ENCODE peak calls at places on chromosomes 2 and 18, in ten cellular contexts. L is GM10248; W is T-helper 1 cell; X is fibroblast of the conjunctiva; T is GM19239; P is right cardiac atrium; H is HEK293T; J is activated naive CD8-positive, alpha-beta T cell treated with anti-CD3 and anti-CD28 coated beads, Interleukin-2, amount 50 U/mL, for 16 hours; F is BE2C; Q is dorsolateral prefrontal cortex. D is an unnamed sample.

GRCh38 chr2:120312076-120312475 is 33.9 kb upstream of the INHBB start:
- DNase-seq in L (no peak), W (no peak), X (no peak), T (no peak), P (no peak), H (no peak), J (no peak), F (no peak), Q (no peak), D (no peak)

GRCh38 chr18:8552151-8552550 is 57.1 kb upstream of the RAB12 start:
- DNase-seq in L (no peak), W (no peak), X (no peak), T (no peak), P (no peak), H (no peak), J (no peak), F (no peak), Q (no peak), D (no peak)

GRCh38 chr2:74566423-74567085 is 12.0 kb downstream of the DOK1 start:
- DNase-seq in L (no peak), W (no peak), X (peak; percentile 93), T (no peak), P (no peak), H (no peak), J (no peak), F (no peak), Q (no peak), D (no peak)

GRCh38 chr2:675460-675859 is 1.7 kb downstream of the TMEM18 start:
- DNase-seq in L (no peak), W (no peak), X (no peak), T (no peak), P (no peak), H (no peak), J (no peak), F (no peak), Q (no peak), D (no peak)

GRCh38 chr18:23133860-23134779 is 1.2 kb upstream of the CABLES1 start:
- DNase-seq in L (peak; percentile 87), W (no peak), X (no peak), T (peak; percentile 85), P (no peak), H (peak; percentile 65), J (no peak), F (peak; percentile 25), Q (no peak), D (no peak)

GRCh38 chr2:126643431-126643830 is 12.5 kb upstream of the GYPC start:
- DNase-seq in L (no peak), W (no peak), X (no peak), T (no peak), P (no peak), H (no peak), J (no peak), F (no peak), Q (no peak), D (no peak)

GRCh38 chr2:149061119-149061518 is 22.6 kb downstream of the LYPD6B start:
- DNase-seq in L (no peak), W (no peak), X (no peak), T (no peak), P (no peak), H (no peak), J (no peak), F (no peak), Q (no peak), D (no peak)

GRCh38 chr2:118169359-118170005 is 81.2 kb downstream of the INSIG2 start:
- DNase-seq in L (no peak), W (no peak), X (no peak), T (peak; percentile 10), P (peak; percentile 77), H (no peak), J (no peak), F (no peak), Q (no peak), D (no peak)

GRCh38 chr2:185757356-185757755 is 18.8 kb downstream of the FSIP2 start:
- DNase-seq in L (no peak), W (no peak), X (no peak), T (no peak), P (no peak), H (no peak), J (no peak), F (no peak), Q (no peak), D (no peak)

GRCh38 chr18:77635441-77635840 is 385.8 kb downstream of the GALR1 start:
- DNase-seq in L (no peak), W (no peak), X (no peak), T (no peak), P (no peak), H (no peak), J (no peak), F (no peak), Q (no peak), D (peak; percentile 73)

GRCh38 chr2:46471-47345 is at the start of gene FAM110C:
- DNase-seq in L (no peak), W (peak; percentile 31), X (no peak), T (no peak), P (peak; percentile 91), H (peak; percentile 27), J (no peak), F (no peak), Q (peak; percentile 33), D (peak; percentile 85)

D was measured in testis.